ENCODE peak calls at places on chromosome 3, in nine cellular contexts. X is DND-41, U is fibroblast of lung, P is psoas muscle, V is heart left ventricle, R is right atrium auricular region, L is sigmoid colon, N is left ventricle myocardium inferior, B is tibial artery. H is an unnamed sample.

GRCh38 chr3:177523991-177524438 is 326.7 kb upstream of the TBL1XR1 start:
- DNase-seq in N (no peak), X (no peak), P (no peak), U (peak; percentile 44), R (no peak), L (no peak), B (no peak), V (no peak), H (no peak)

GRCh38 chr3:139312959-139313358 is 30.9 kb upstream of the MRPS22 start:
- DNase-seq in R (no peak), N (no peak), V (no peak), U (peak; percentile 77), B (no peak), L (no peak), X (no peak), P (no peak), H (no peak)

GRCh38 chr3:157082305-157082981 is 77.5 kb downstream of the CCNL1 start:
- DNase-seq in N (no peak), X (no peak), U (peak; percentile 89), P (no peak), L (no peak), V (no peak), R (peak; percentile 63), B (no peak), H (no peak)

GRCh38 chr3:74531491-74531890 is 83.0 kb downstream of the CNTN3 start:
- DNase-seq in L (no peak), U (no peak), V (no peak), X (no peak), N (no peak), R (no peak), B (no peak), P (no peak), H (no peak)

GRCh38 chr3:175247629-175248028 is 388.5 kb downstream of the NAALADL2 start:
- DNase-seq in R (no peak), U (no peak), B (no peak), X (no peak), N (no peak), P (no peak), V (no peak), L (no peak), H (no peak)

GRCh38 chr3:129448187-129448895 is 8.3 kb downstream of the IFT122 start:
- DNase-seq in U (no peak), V (no peak), R (no peak), B (no peak), N (no peak), X (no peak), P (no peak), L (no peak), H (no peak)

GRCh38 chr3:43879166-43879565 is 188.4 kb downstream of the ABHD5 start:
- DNase-seq in N (no peak), X (no peak), P (no peak), B (no peak), U (no peak), L (no peak), V (no peak), R (no peak), H (peak; percentile 34)

GRCh38 chr3:73530030-73530411 is 94.7 kb downstream of the PDZRN3 start:
- DNase-seq in P (no peak), X (no peak), R (no peak), B (no peak), N (no peak), L (no peak), V (no peak), U (peak; percentile 94), H (no peak)

GRCh38 chr3:23594897-23595670 is 210.7 kb upstream of the UBE2E1 start:
- DNase-seq in P (no peak), N (no peak), X (no peak), R (no peak), U (no peak), L (no peak), B (no peak), V (no peak), H (no peak)

GRCh38 chr3:126554560-126555525 is 3.9 kb downstream of the C3orf22 start:
- DNase-seq in L (peak; percentile 44), R (peak; percentile 34), P (peak; percentile 34), B (peak; percentile 38), N (no peak), U (no peak), X (peak; percentile 1), V (no peak), H (peak; percentile 0)

GRCh38 chr3:70298385-70298784 is 14.1 kb downstream of the MDFIC2 start:
- DNase-seq in V (no peak), N (no peak), X (no peak), R (no peak), L (no peak), P (no peak), U (peak; percentile 4), B (no peak), H (no peak)

GRCh38 chr3:16399473-16399872 is 114.0 kb downstream of the RFTN1 start:
- DNase-seq in N (peak; percentile 48), X (no peak), P (no peak), V (peak; percentile 47), U (peak; percentile 82), L (no peak), B (no peak), R (no peak), H (peak; percentile 24)

GRCh38 chr3:108202834-108203233 is 19.4 kb downstream of the IFT57 start:
- DNase-seq in L (no peak), X (no peak), P (no peak), U (peak; percentile 63), B (no peak), R (no peak), V (no peak), N (no peak), H (peak; percentile 34)

GRCh38 chr3:96266395-96267187 is 547.8 kb upstream of the EPHA6 start:
- DNase-seq in U (peak; percentile 67), X (no peak), R (no peak), L (no peak), N (no peak), B (no peak), P (no peak), V (no peak), H (no peak)

GRCh38 chr3:104519068-104519467 is 847.6 kb upstream of the ALCAM start:
- DNase-seq in X (no peak), U (no peak), B (no peak), V (no peak), R (no peak), N (no peak), L (no peak), P (no peak), H (no peak)

GRCh38 chr3:116046350-116046749 is 398.9 kb downstream of the LSAMP start:
- DNase-seq in U (no peak), N (no peak), V (no peak), X (no peak), R (no peak), L (no peak), B (no peak), P (no peak), H (no peak)

GRCh38 chr3:25962255-25962654 is 172.4 kb downstream of the OXSM start:
- DNase-seq in V (no peak), N (no peak), R (no peak), U (no peak), L (no peak), B (no peak), X (no peak), P (no peak), H (no peak)

GRCh38 chr3:40201770-40202169 is 107.7 kb upstream of the EIF1B start:
- DNase-seq in V (no peak), X (no peak), P (no peak), N (no peak), R (no peak), U (no peak), L (no peak), B (no peak), H (no peak)

GRCh38 chr3:128054363-128054762 is 2.1 kb downstream of the SEC61A1 start:
- DNase-seq in U (peak; percentile 72), L (no peak), B (no peak), X (no peak), R (no peak), N (no peak), V (no peak), P (no peak), H (no peak)

GRCh38 chr3:126459111-126459762 is 16.5 kb downstream of the ZXDC start:
- DNase-seq in N (no peak), L (no peak), R (no peak), B (no peak), P (peak; percentile 10), X (no peak), V (no peak), U (no peak), H (no peak)

DNA sequence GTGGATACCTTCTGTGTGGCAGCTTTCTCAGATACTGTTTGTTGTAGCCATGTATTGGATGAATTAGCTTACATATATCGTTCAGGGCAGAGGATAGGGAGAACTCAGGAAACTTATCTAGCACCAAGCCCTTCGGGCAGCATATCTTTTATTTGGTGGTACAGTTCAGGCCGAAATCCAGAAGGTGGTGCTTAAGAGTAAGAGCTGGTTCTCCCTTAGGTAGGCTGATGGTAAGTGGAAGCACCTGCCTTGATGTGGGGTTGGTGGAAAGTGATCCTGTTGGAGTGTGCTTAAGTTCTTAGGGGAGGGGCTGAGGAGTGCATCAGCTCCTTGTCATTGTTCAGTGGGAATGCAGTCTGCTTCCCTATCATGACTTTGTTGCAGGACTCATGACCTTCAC is 187.5 kb downstream of the DOCK3 start:
- DNase-seq in B (no peak), L (no peak), U (no peak), P (no peak), R (no peak), N (no peak), X (no peak), V (no peak), H (no peak)
- TF ChIP-seq CTCF in B (no peak), L (no peak), U (no peak), P (no peak), R (no peak), N (no peak), X (no peak), V (no peak), H (no peak)

GRCh38 chr3:197132916-197133530 is 103.4 kb upstream of the MELTF start:
- DNase-seq in N (no peak), P (no peak), U (peak; percentile 53), L (no peak), R (no peak), B (no peak), X (no peak), V (no peak), H (no peak)
- H3K9me3 ChIP-seq in N (no peaks in the 10 kb centered on the region), P (no peaks in the 10 kb centered on the region), U (no peaks in the 10 kb centered on the region), L (no peaks in the 10 kb centered on the region), R (no peaks in the 10 kb centered on the region), B (no peaks in the 10 kb centered on the region), X (peaks cover 8% of the 10 kb centered on the region), V (no peaks in the 10 kb centered on the region), H (no peaks in the 10 kb centered on the region)

GRCh38 chr3:140758791-140759444 is 81.1 kb downstream of the TRIM42 start:
- DNase-seq in R (no peak), B (no peak), X (no peak), V (no peak), L (no peak), N (no peak), P (no peak), U (no peak), H (no peak)
- H3K4me1 ChIP-seq in R (no peaks in the 10 kb centered on the region), B (no peaks in the 10 kb centered on the region), X (no peaks in the 10 kb centered on the region), V (no peaks in the 10 kb centered on the region), L (no peaks in the 10 kb centered on the region), N (no peaks in the 10 kb centered on the region), P (no peaks in the 10 kb centered on the region), U (no peaks in the 10 kb centered on the region), H (no peaks in the 10 kb centered on the region)

DNA sequence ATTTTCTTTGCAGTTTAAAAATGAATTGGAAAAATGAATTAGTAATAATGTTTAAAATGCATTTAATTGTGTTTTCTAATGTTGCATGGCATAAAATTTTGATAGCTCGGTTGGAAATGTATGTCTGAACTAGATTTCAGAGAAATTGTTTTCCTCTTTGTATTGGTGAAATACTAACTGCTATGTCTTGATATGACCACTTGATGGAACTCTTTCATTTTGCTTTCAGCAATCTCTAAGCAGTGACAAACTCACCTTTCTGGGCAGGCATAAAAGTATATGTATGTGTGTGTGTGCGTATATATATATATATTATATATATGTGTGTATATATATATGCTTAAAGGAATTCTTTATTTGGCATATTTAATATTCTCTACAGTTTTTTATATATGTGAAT is 239.3 kb upstream of the ZNF717 start:
- DNase-seq in U (peak; percentile 27), L (no peak), V (no peak), R (no peak), B (no peak), X (no peak), N (no peak), P (no peak), H (no peak)
- TF ChIP-seq CTCF in U (peak; percentile 30), L (no peak), V (peak; percentile 25), R (no peak), B (peak; percentile 35), X (peak; percentile 41), N (peak; percentile 53), P (no peak), H (no peak)

H was measured in mucosa of descending colon.